ENCODE peak calls at places on chromosomes 13 and 19, in nine cellular contexts. One of them, this sample, is unnamed.

GRCh38 chr19:5953680-5954213 is 24.2 kb downstream of the RANBP3 start:
- DNase-seq in IMR-90: no peak
- DNase-seq in GM23248: peak
- DNase-seq in adrenal gland: peak
- DNase-seq in tibial nerve: no peak
- DNase-seq in NCI-H187 treated with DMSO at 0.1 percent for 48 hours: no peak
- DNase-seq in AG09319: no peak
- DNase-seq in astrocyte: peak
- DNase-seq in G401: no peak
- DNase-seq in this sample: no peak

GRCh38 chr19:40420766-40421467 is 4.9 kb downstream of the SERTAD1 start:
- DNase-seq in IMR-90: peak
- DNase-seq in GM23248: peak
- DNase-seq in adrenal gland: peak
- DNase-seq in tibial nerve: peak
- DNase-seq in NCI-H187 treated with DMSO at 0.1 percent for 48 hours: peak
- DNase-seq in AG09319: peak
- DNase-seq in astrocyte: peak
- DNase-seq in G401: peak
- DNase-seq in this sample: peak

GRCh38 chr19:558770-559439 is 13.5 kb upstream of the BSG start:
- DNase-seq in IMR-90: peak
- DNase-seq in GM23248: no peak
- DNase-seq in adrenal gland: no peak
- DNase-seq in tibial nerve: no peak
- DNase-seq in NCI-H187 treated with DMSO at 0.1 percent for 48 hours: no peak
- DNase-seq in AG09319: no peak
- DNase-seq in astrocyte: no peak
- DNase-seq in G401: no peak
- DNase-seq in this sample: no peak

GRCh38 chr19:45976180-45976579 is 2.5 kb upstream of the NOVA2 start:
- DNase-seq in IMR-90: no peak
- DNase-seq in GM23248: peak
- DNase-seq in adrenal gland: no peak
- DNase-seq in tibial nerve: no peak
- DNase-seq in NCI-H187 treated with DMSO at 0.1 percent for 48 hours: no peak
- DNase-seq in AG09319: no peak
- DNase-seq in astrocyte: no peak
- DNase-seq in G401: peak
- DNase-seq in this sample: peak

GRCh38 chr19:5805465-5806132 is 732 bp downstream of the NRTN start:
- DNase-seq in IMR-90: peak
- DNase-seq in GM23248: peak
- DNase-seq in adrenal gland: peak
- DNase-seq in tibial nerve: no peak
- DNase-seq in NCI-H187 treated with DMSO at 0.1 percent for 48 hours: no peak
- DNase-seq in AG09319: no peak
- DNase-seq in astrocyte: no peak
- DNase-seq in G401: peak
- DNase-seq in this sample: no peak

GRCh38 chr19:46221981-46222610 is 7.4 kb upstream of the IGFL1 start:
- DNase-seq in IMR-90: peak
- DNase-seq in GM23248: peak
- DNase-seq in adrenal gland: peak
- DNase-seq in tibial nerve: peak
- DNase-seq in NCI-H187 treated with DMSO at 0.1 percent for 48 hours: no peak
- DNase-seq in AG09319: no peak
- DNase-seq in astrocyte: peak
- DNase-seq in G401: no peak
- DNase-seq in this sample: no peak

GRCh38 chr19:10654610-10655456 is 687 bp downstream of the ILF3 start:
- DNase-seq in IMR-90: no peak
- DNase-seq in GM23248: peak
- DNase-seq in adrenal gland: peak
- DNase-seq in tibial nerve: no peak
- DNase-seq in NCI-H187 treated with DMSO at 0.1 percent for 48 hours: no peak
- DNase-seq in AG09319: no peak
- DNase-seq in astrocyte: no peak
- DNase-seq in G401: no peak
- DNase-seq in this sample: peak

GRCh38 chr13:65784088-65784816 is 1445.9 kb downstream of the PCDH9 start:
- DNase-seq in IMR-90: no peak
- DNase-seq in GM23248: no peak
- DNase-seq in adrenal gland: no peak
- DNase-seq in tibial nerve: no peak
- DNase-seq in NCI-H187 treated with DMSO at 0.1 percent for 48 hours: no peak
- DNase-seq in AG09319: no peak
- DNase-seq in astrocyte: no peak
- DNase-seq in G401: no peak
- DNase-seq in this sample: no peak

GRCh38 chr13:102323505-102323904 is 78.3 kb downstream of the FGF14 start:
- DNase-seq in IMR-90: no peak
- DNase-seq in GM23248: no peak
- DNase-seq in adrenal gland: no peak
- DNase-seq in tibial nerve: no peak
- DNase-seq in NCI-H187 treated with DMSO at 0.1 percent for 48 hours: no peak
- DNase-seq in AG09319: no peak
- DNase-seq in astrocyte: no peak
- DNase-seq in G401: no peak
- DNase-seq in this sample: no peak

This sample was measured in cerebellum.